ENCODE peak calls at places on chromosomes 3 and 15, in ten cellular contexts. O, Y, F, M, G, J, Q, X, B and P are unnamed samples.

GRCh38 chr15:41494922-41495735 is 1.5 kb downstream of the ITPKA start:
- DNase-seq in J (peak; percentile 54), Q (no peak), G (peak; percentile 25), Y (no peak), M (no peak), B (no peak), F (no peak), X (no peak), O (no peak), P (no peak)

GRCh38 chr3:188272481-188273372 is 118.8 kb downstream of the LPP start:
- DNase-seq in J (no peak), G (no peak), F (no peak), B (peak; percentile 47), Q (peak; percentile 88), O (no peak), M (peak; percentile 71), Y (no peak), X (no peak), P (no peak)

GRCh38 chr3:41247590-41247989 is 48.3 kb downstream of the CTNNB1 start:
- DNase-seq in Y (no peak), J (no peak), X (no peak), O (no peak), F (no peak), Q (peak; percentile 65), M (no peak), G (no peak), B (no peak), P (no peak)

GRCh38 chr3:142523921-142524566 is 54.5 kb downstream of the ATR start:
- DNase-seq in Y (no peak), M (no peak), Q (no peak), X (peak; percentile 56), O (no peak), G (no peak), J (no peak), B (no peak), F (no peak), P (no peak)

GRCh38 chr15:78634251-78635145 is 6.5 kb downstream of the CHRNB4 start:
- DNase-seq in X (no peak), Y (no peak), B (no peak), M (no peak), G (no peak), O (no peak), F (no peak), J (no peak), Q (no peak), P (no peak)

GRCh38 chr3:12934431-12934830 is 93.1 kb upstream of the RPL32 start:
- DNase-seq in O (no peak), Y (no peak), X (no peak), B (peak; percentile 64), F (no peak), Q (no peak), M (peak; percentile 62), G (no peak), J (no peak), P (no peak)

GRCh38 chr15:49265911-49266310 is 95.9 kb downstream of the GALK2 start:
- DNase-seq in O (no peak), B (no peak), J (no peak), G (no peak), M (no peak), F (no peak), Q (no peak), Y (no peak), X (no peak), P (no peak)

GRCh38 chr15:94397377-94397776 is 166.0 kb downstream of the MCTP2 start:
- DNase-seq in Y (no peak), X (no peak), Q (no peak), F (no peak), J (no peak), O (no peak), B (peak; percentile 34), G (no peak), M (no peak), P (no peak)

GRCh38 chr3:189338366-189338765 is 166.6 kb downstream of the TPRG1 start:
- DNase-seq in X (no peak), J (no peak), M (no peak), B (no peak), F (no peak), Q (no peak), Y (no peak), G (no peak), O (no peak), P (no peak)

GRCh38 chr15:58070801-58071418 is 5.4 kb upstream of the ALDH1A2 start:
- DNase-seq in G (peak; percentile 38), J (peak; percentile 69), F (peak; percentile 17), O (no peak), X (peak; percentile 48), Y (no peak), M (peak; percentile 39), Q (peak; percentile 31), B (peak; percentile 67), P (no peak)

GRCh38 chr15:74867562-74868458 is 5.4 kb downstream of the SCAMP2 start:
- DNase-seq in O (no peak), Y (no peak), M (no peak), X (no peak), Q (no peak), G (peak; percentile 91), J (no peak), B (no peak), F (no peak), P (no peak)

GRCh38 chr3:138400651-138401070 is 33.8 kb upstream of the ESYT3 start:
- DNase-seq in G (no peak), M (no peak), Q (no peak), O (no peak), B (no peak), X (no peak), J (no peak), F (no peak), Y (no peak), P (no peak)

GRCh38 chr3:111151438-111151837 is 79.8 kb downstream of the NECTIN3 start:
- DNase-seq in J (no peak), M (peak; percentile 16), O (no peak), B (no peak), G (no peak), Y (no peak), X (no peak), Q (no peak), F (no peak), P (no peak)

GRCh38 chr3:51705276-51706020 is 1.4 kb upstream of the GRM2 start:
- DNase-seq in F (no peak), B (peak; percentile 4), M (no peak), Q (no peak), G (no peak), X (peak; percentile 6), Y (peak; percentile 37), O (no peak), J (no peak), P (no peak)

GRCh38 chr3:113638910-113639309 is 57.5 kb downstream of the USF3 start:
- DNase-seq in X (no peak), M (no peak), J (no peak), Y (no peak), O (no peak), Q (no peak), G (no peak), F (no peak), B (no peak), P (no peak)

GRCh38 chr15:41332788-41333527 is at the start of gene NUSAP1:
- DNase-seq in Q (no peak), J (peak; percentile 70), Y (no peak), G (peak; percentile 71), B (no peak), X (peak; percentile 71), O (no peak), M (no peak), F (no peak), P (no peak)

GRCh38 chr15:64156652-64157331 is 5.3 kb downstream of the SNX22 start:
- DNase-seq in J (no peak), X (no peak), Q (no peak), F (no peak), G (no peak), Y (no peak), O (no peak), M (no peak), B (no peak), P (no peak)

GRCh38 chr15:38688761-38689160 is 124.1 kb upstream of the RASGRP1 start:
- DNase-seq in F (peak; percentile 30), M (no peak), Y (no peak), O (no peak), X (no peak), J (no peak), G (no peak), Q (no peak), B (no peak), P (no peak)